ENCODE peak calls at places on chromosomes 4 and X, in four cellular contexts. P, L, U and E are unnamed samples. For H3K27me3 and H3K9me3, the result is how much of the 10 kb centered on the place peaks cover.

GRCh38 chrX:112832481-112833095 is 8.0 kb downstream of the AMOT start:
- DNase-seq in U (no peak), P (no peak), L (no peak), E (no peak)

GRCh38 chrX:133568109-133568508 is 152.8 kb upstream of the GPC4 start:
- DNase-seq in L (no peak), P (no peak), U (no peak), E (no peak)

GRCh38 chrX:18995216-18995615 is 11.3 kb upstream of the PHKA2 start:
- DNase-seq in U (no peak), P (no peak), L (no peak), E (no peak)

GRCh38 chrX:107429090-107429489 is 20.4 kb upstream of the FRMPD3 start:
- DNase-seq in L (no peak), U (no peak), P (no peak), E (no peak)

GRCh38 chr4:7828011-7828720 is 111.5 kb downstream of the AFAP1 start:
- DNase-seq in L (peak), U (peak), P (no peak), E (peak)

GRCh38 chr4:15354358-15354757 is 73.5 kb upstream of the C1QTNF7 start:
- DNase-seq in U (no peak), P (no peak), L (no peak), E (no peak)

GRCh38 chrX:128106630-128107029 is 54.4 kb upstream of the ACTRT1 start:
- DNase-seq in L (peak), P (no peak), U (no peak), E (no peak)

GRCh38 chr4:107036602-107037151 is 564 bp upstream of the DKK2 start:
- DNase-seq in P (no peak), L (no peak), U (no peak), E (no peak)

GRCh38 chr4:81164623-81165416 is 50.2 kb downstream of the PRKG2 start:
- DNase-seq in U (peak), L (no peak), P (no peak), E (no peak)

GRCh38 chr4:77167173-77167572 is 10.2 kb downstream of the CCNG2 start:
- DNase-seq in L (no peak), U (no peak), P (no peak), E (no peak)

GRCh38 chrX:78514852-78515251 is 144.3 kb downstream of the RTL3 start:
- DNase-seq in U (no peak), L (peak), P (peak), E (no peak)

GRCh38 chr4:52939739-52940138 is 77.6 kb downstream of the RASL11B start:
- DNase-seq in L (no peak), U (no peak), P (no peak), E (no peak)

GRCh38 chrX:129585691-129586090 is 45.6 kb downstream of the OCRL start:
- DNase-seq in U (no peak), L (no peak), P (no peak), E (no peak)

GRCh38 chr4:7291372-7292135 is 99.2 kb downstream of the SORCS2 start:
- DNase-seq in L (peak), P (no peak), U (no peak), E (peak)

GRCh38 chr4:48706741-48707140 is 73.3 kb downstream of the FRYL start:
- DNase-seq in L (no peak), P (no peak), U (no peak), E (no peak)

GRCh38 chr4:99062120-99062519 is 26.5 kb downstream of the ADH5 start:
- DNase-seq in P (no peak), L (no peak), U (no peak), E (no peak)

GRCh38 chr4:31461425-31461824 is 741.3 kb downstream of the PCDH7 start:
- DNase-seq in L (no peak), U (no peak), P (no peak), E (no peak)

GRCh38 chr4:89939994-89940393 is 45.3 kb downstream of the MMRN1 start:
- DNase-seq in P (no peak), L (peak), U (no peak), E (peak)

GRCh38 chrX:15525664-15526416 is 25.2 kb downstream of the BMX start:
- DNase-seq in U (no peak), P (no peak), L (no peak), E (no peak)

GRCh38 chr4:128810331-128810870 is 901 bp downstream of the JADE1 start:
- DNase-seq in P (peak), U (no peak), L (peak), E (peak)

GRCh38 chr4:103405415-103405814 is 207.3 kb upstream of the CENPE start:
- DNase-seq in L (no peak), P (no peak), U (no peak), E (no peak)

GRCh38 chrX:88982933-88983332 is 235.9 kb downstream of the CPXCR1 start:
- DNase-seq in P (no peak), L (no peak), U (no peak), E (no peak)

GRCh38 chr4:133148690-133149363 is at the start of gene PCDH10:
- DNase-seq in P (no peak), U (peak), L (peak), E (peak)

GRCh38 chr4:152937280-152937534 is 1.1 kb downstream of the FHDC1 start:
- DNase-seq in L (no peak), P (no peak), U (no peak), E (no peak)

GRCh38 chrX:133444952-133445831 is 29.9 kb upstream of the GPC4 start:
- DNase-seq in U (no peak), P (no peak), L (peak), E (no peak)

GRCh38 chr4:150119492-150119891 is 41.2 kb downstream of the DCLK2 start:
- DNase-seq in U (no peak), L (no peak), P (no peak), E (no peak)

GRCh38 chr4:159425749-159426376 is 323.0 kb downstream of the RAPGEF2 start:
- DNase-seq in U (no peak), P (no peak), L (no peak), E (no peak)

GRCh38 chr4:41154814-41155177 is 59.5 kb downstream of the APBB2 start:
- DNase-seq in U (no peak), P (no peak), L (no peak), E (no peak)

GRCh38 chrX:20514358-20514757 is 247.6 kb upstream of the RPS6KA3 start:
- DNase-seq in U (no peak), P (no peak), L (no peak), E (no peak)

DNA sequence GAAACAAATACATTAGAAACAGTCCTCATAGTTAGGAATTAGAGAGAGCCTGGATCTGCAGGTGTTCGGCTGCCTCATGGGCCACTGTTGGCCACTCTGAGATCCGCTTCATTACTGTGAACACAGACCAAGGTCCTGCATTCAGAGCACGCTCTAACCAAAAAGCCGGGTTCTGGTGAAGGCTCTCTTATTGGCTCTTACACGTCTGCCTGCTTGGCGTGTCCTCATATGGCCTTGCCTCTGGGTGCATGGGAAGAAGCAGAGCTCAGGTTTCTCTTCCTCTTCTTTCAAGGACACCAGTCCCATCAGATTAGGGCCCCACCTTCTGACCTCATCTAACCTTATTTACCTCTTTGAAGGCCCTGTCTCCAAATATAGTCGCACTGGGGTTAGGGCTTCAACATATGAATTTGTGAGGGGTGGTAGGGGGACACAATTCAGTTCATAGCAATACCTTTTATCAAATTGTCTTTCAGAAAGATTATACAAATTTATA is 37.1 kb upstream of the ELF2 start:
- DNase-seq in P (no peak), L (peak), U (no peak), E (peak)
- H3K4me3 ChIP-seq in P (no peak), L (no peak), U (no peak), E (no peak)

GRCh38 chr4:13529130-13529919 is 15.0 kb downstream of the NKX3-2 start:
- DNase-seq in U (no peak), L (no peak), P (no peak), E (no peak)

GRCh38 chr4:13528823-13529129 is 15.5 kb downstream of the NKX3-2 start:
- DNase-seq in U (no peak), P (no peak), L (no peak), E (no peak)

GRCh38 chr4:13530823-13531608 is 13.3 kb downstream of the NKX3-2 start:
- DNase-seq in P (no peak), U (no peak), L (no peak), E (no peak)

GRCh38 chr4:13533670-13534343 is 10.5 kb downstream of the NKX3-2 start:
- DNase-seq in L (no peak), P (no peak), U (no peak), E (no peak)

GRCh38 chr4:13531609-13531998 is 12.7 kb downstream of the NKX3-2 start:
- DNase-seq in U (no peak), P (no peak), L (no peak), E (no peak)
- H3K27me3 ChIP-seq in U (half or more), P (under half), L (under half), E (under half)

GRCh38 chr4:147833254-147833653 is 101.4 kb downstream of the ARHGAP10 start:
- DNase-seq in U (no peak), L (no peak), P (no peak), E (no peak)
- H3K9me3 ChIP-seq in U (under half), L (under half), P (under half), E (under half)

DNA sequence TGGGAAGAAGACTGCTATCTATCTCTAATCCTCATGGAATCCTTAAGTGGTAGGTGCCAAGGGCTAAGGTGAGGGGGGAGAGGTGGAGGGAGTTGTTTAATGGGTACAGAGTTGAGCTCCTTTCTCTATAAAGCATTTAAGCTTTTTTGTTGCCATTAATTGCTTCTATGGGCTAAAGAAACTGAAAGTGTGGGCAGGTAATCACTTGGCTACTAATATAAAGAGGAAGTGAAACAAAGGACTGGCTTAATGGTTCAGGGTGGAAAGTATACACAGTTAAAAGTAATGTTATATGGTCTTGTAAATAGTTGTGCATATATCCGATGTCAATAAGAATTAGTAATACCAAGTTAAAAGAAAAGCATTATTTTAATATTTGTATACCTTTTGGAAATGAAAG is 83.9 kb downstream of the POLA1 start:
- DNase-seq in L (no peak), U (no peak), P (no peak), E (no peak)
- H3K4me3 ChIP-seq in L (no peak), U (no peak), P (no peak), E (no peak)

GRCh38 chr4:186345184-186345583 is 79.2 kb downstream of the F11 start:
- DNase-seq in U (no peak), L (no peak), P (no peak), E (no peak)
- H3K27me3 ChIP-seq in U (under half), L (under half), P (under half), E (under half)

GRCh38 chrX:153004780-153005179 is 10.9 kb upstream of the PNMA5 start:
- DNase-seq in U (no peak), L (no peak), P (no peak), E (no peak)
- H3K9me3 ChIP-seq in U (under half), L (under half), P (under half), E (under half)

GRCh38 chr4:18422685-18423084 is 401.1 kb upstream of the LCORL start:
- DNase-seq in U (no peak), L (no peak), P (no peak), E (no peak)
- H3K4me3 ChIP-seq in U (no peak), L (no peak), P (no peak), E (no peak)